ENCODE peak calls at places on chromosome 16, in nine cellular contexts. One of them, this sample, is unnamed. For H3K27me3, the result is how much of the 10 kb centered on the place peaks cover.

GRCh38 chr16:60740033-60740696 is 1296.1 kb downstream of the CDH8 start:
- DNase-seq in H9: no peak
- DNase-seq in Peyer's patch: no peak
- DNase-seq in AG04450: no peak
- DNase-seq in GM12878: no peak
- DNase-seq in endodermal cell: no peak
- DNase-seq in SJSA1: no peak
- DNase-seq in uterus: no peak
- DNase-seq in heart right ventricle: no peak
- DNase-seq in this sample: no peak

GRCh38 chr16:11299865-11300559 is 18.9 kb upstream of the PRM1 start:
- DNase-seq in H9: no peak
- DNase-seq in Peyer's patch: no peak
- DNase-seq in AG04450: no peak
- DNase-seq in GM12878: no peak
- DNase-seq in endodermal cell: no peak
- DNase-seq in SJSA1: no peak
- DNase-seq in uterus: no peak
- DNase-seq in heart right ventricle: no peak
- DNase-seq in this sample: no peak

GRCh38 chr16:11824362-11824761 is 27.0 kb downstream of the RSL1D1 start:
- DNase-seq in H9: no peak
- DNase-seq in Peyer's patch: peak
- DNase-seq in AG04450: no peak
- DNase-seq in GM12878: no peak
- DNase-seq in endodermal cell: no peak
- DNase-seq in SJSA1: no peak
- DNase-seq in uterus: no peak
- DNase-seq in heart right ventricle: peak
- DNase-seq in this sample: no peak

GRCh38 chr16:73290258-73290657 is 242.3 kb upstream of the ZFHX3 start:
- DNase-seq in H9: no peak
- DNase-seq in Peyer's patch: no peak
- DNase-seq in AG04450: no peak
- DNase-seq in GM12878: no peak
- DNase-seq in endodermal cell: no peak
- DNase-seq in SJSA1: no peak
- DNase-seq in uterus: no peak
- DNase-seq in heart right ventricle: no peak
- DNase-seq in this sample: no peak

GRCh38 chr16:81581107-81581506 is 136.5 kb downstream of the CMIP start:
- DNase-seq in H9: no peak
- DNase-seq in Peyer's patch: peak
- DNase-seq in AG04450: no peak
- DNase-seq in GM12878: no peak
- DNase-seq in endodermal cell: no peak
- DNase-seq in SJSA1: no peak
- DNase-seq in uterus: no peak
- DNase-seq in heart right ventricle: no peak
- DNase-seq in this sample: no peak

GRCh38 chr16:12182202-12182601 is 205.7 kb downstream of the SNX29 start:
- DNase-seq in H9: no peak
- DNase-seq in Peyer's patch: no peak
- DNase-seq in AG04450: no peak
- DNase-seq in GM12878: no peak
- DNase-seq in endodermal cell: no peak
- DNase-seq in SJSA1: no peak
- DNase-seq in uterus: no peak
- DNase-seq in heart right ventricle: no peak
- DNase-seq in this sample: no peak

GRCh38 chr16:68079616-68080344 is 5.4 kb upstream of the NFATC3 start:
- DNase-seq in H9: no peak
- DNase-seq in Peyer's patch: peak
- DNase-seq in AG04450: no peak
- DNase-seq in GM12878: no peak
- DNase-seq in endodermal cell: no peak
- DNase-seq in SJSA1: no peak
- DNase-seq in uterus: peak
- DNase-seq in heart right ventricle: peak
- DNase-seq in this sample: no peak

GRCh38 chr16:81817296-81817695 is 38.2 kb downstream of the PLCG2 start:
- DNase-seq in H9: no peak
- DNase-seq in Peyer's patch: peak
- DNase-seq in AG04450: no peak
- DNase-seq in GM12878: no peak
- DNase-seq in endodermal cell: no peak
- DNase-seq in SJSA1: no peak
- DNase-seq in uterus: no peak
- DNase-seq in heart right ventricle: no peak
- DNase-seq in this sample: no peak

GRCh38 chr16:11024333-11025053 is 80.1 kb downstream of the CLEC16A start:
- DNase-seq in H9: no peak
- DNase-seq in Peyer's patch: no peak
- DNase-seq in AG04450: no peak
- DNase-seq in GM12878: no peak
- DNase-seq in endodermal cell: no peak
- DNase-seq in SJSA1: no peak
- DNase-seq in uterus: peak
- DNase-seq in heart right ventricle: no peak
- DNase-seq in this sample: no peak

GRCh38 chr16:68823401-68823800 is 19.9 kb upstream of the TANGO6 start:
- DNase-seq in H9: peak
- DNase-seq in Peyer's patch: no peak
- DNase-seq in AG04450: peak
- DNase-seq in GM12878: no peak
- DNase-seq in endodermal cell: peak
- DNase-seq in SJSA1: peak
- DNase-seq in uterus: no peak
- DNase-seq in heart right ventricle: no peak
- DNase-seq in this sample: no peak

GRCh38 chr16:31262084-31262483 is 2.3 kb downstream of the ITGAM start:
- DNase-seq in H9: no peak
- DNase-seq in Peyer's patch: no peak
- DNase-seq in AG04450: no peak
- DNase-seq in GM12878: no peak
- DNase-seq in endodermal cell: no peak
- DNase-seq in SJSA1: no peak
- DNase-seq in uterus: no peak
- DNase-seq in heart right ventricle: no peak
- DNase-seq in this sample: no peak

GRCh38 chr16:69830534-69831211 is 68.5 kb downstream of the WWP2 start:
- DNase-seq in H9: no peak
- DNase-seq in Peyer's patch: no peak
- DNase-seq in AG04450: no peak
- DNase-seq in GM12878: no peak
- DNase-seq in endodermal cell: no peak
- DNase-seq in SJSA1: no peak
- DNase-seq in uterus: no peak
- DNase-seq in heart right ventricle: no peak
- DNase-seq in this sample: no peak

GRCh38 chr16:89643769-89644300 is 13.7 kb downstream of the CHMP1A start:
- DNase-seq in H9: no peak
- DNase-seq in Peyer's patch: no peak
- DNase-seq in AG04450: no peak
- DNase-seq in GM12878: no peak
- DNase-seq in endodermal cell: no peak
- DNase-seq in SJSA1: no peak
- DNase-seq in uterus: no peak
- DNase-seq in heart right ventricle: no peak
- DNase-seq in this sample: no peak

GRCh38 chr16:73056911-73057310 is 9.0 kb upstream of the ZFHX3 start:
- DNase-seq in H9: no peak
- DNase-seq in Peyer's patch: peak
- DNase-seq in AG04450: no peak
- DNase-seq in GM12878: no peak
- DNase-seq in endodermal cell: no peak
- DNase-seq in SJSA1: no peak
- DNase-seq in uterus: no peak
- DNase-seq in heart right ventricle: no peak
- DNase-seq in this sample: no peak

GRCh38 chr16:4373909-4374742 is 2.5 kb downstream of the VASN start:
- DNase-seq in H9: peak
- DNase-seq in Peyer's patch: peak
- DNase-seq in AG04450: peak
- DNase-seq in GM12878: no peak
- DNase-seq in endodermal cell: peak
- DNase-seq in SJSA1: peak
- DNase-seq in uterus: peak
- DNase-seq in heart right ventricle: peak
- DNase-seq in this sample: no peak

GRCh38 chr16:54208262-54208661 is 78.3 kb downstream of the IRX3 start:
- DNase-seq in H9: no peak
- DNase-seq in Peyer's patch: no peak
- DNase-seq in AG04450: no peak
- DNase-seq in GM12878: no peak
- DNase-seq in endodermal cell: peak
- DNase-seq in SJSA1: no peak
- DNase-seq in uterus: no peak
- DNase-seq in heart right ventricle: no peak
- DNase-seq in this sample: no peak

GRCh38 chr16:10231563-10231962 is 49.3 kb upstream of the GRIN2A start:
- DNase-seq in H9: no peak
- DNase-seq in Peyer's patch: no peak
- DNase-seq in AG04450: no peak
- DNase-seq in GM12878: no peak
- DNase-seq in endodermal cell: no peak
- DNase-seq in SJSA1: no peak
- DNase-seq in uterus: no peak
- DNase-seq in heart right ventricle: no peak
- DNase-seq in this sample: no peak

DNA sequence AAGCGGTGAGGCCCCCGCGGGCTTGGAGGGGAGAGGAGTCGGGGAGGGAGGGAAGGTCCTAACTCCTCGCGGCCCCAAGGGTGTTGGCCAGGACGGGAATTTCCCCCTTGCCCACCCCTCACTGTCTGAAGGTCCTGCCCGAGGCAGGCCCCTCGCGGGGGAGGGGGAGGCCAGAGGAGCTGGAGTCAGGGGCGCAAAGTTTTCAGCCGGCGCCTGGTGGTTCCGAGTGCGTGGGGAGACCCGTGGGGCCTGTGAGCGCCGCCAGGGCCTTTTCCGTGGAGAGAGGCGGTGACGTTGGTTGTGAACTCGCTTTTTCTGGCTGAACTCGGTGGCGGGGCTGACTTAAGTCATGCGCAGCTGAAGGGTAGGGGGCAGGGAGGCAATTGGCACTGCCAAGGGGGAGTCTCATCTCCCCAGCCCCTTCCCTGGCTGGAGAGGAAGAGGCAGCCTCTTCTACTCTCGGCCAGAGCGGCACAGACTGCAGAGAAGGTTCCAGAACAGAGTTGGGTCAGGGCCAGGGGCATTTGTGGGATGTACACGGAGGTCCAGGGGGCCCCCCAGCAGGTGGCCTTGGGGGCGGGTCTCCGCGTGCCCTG is 1.5 kb downstream of the CACNA1H start:
- DNase-seq in H9: no peak
- DNase-seq in Peyer's patch: no peak
- DNase-seq in AG04450: no peak
- DNase-seq in GM12878: no peak
- DNase-seq in endodermal cell: no peak
- DNase-seq in SJSA1: no peak
- DNase-seq in uterus: no peak
- DNase-seq in heart right ventricle: peak
- DNase-seq in this sample: no peak
- H3K27me3 ChIP-seq in H9: under half
- H3K27me3 ChIP-seq in Peyer's patch: under half
- H3K27me3 ChIP-seq in AG04450: under half
- H3K27me3 ChIP-seq in GM12878: under half
- H3K27me3 ChIP-seq in endodermal cell: under half
- H3K27me3 ChIP-seq in SJSA1: half or more
- H3K27me3 ChIP-seq in uterus: under half
- H3K27me3 ChIP-seq in heart right ventricle: under half
- H3K27me3 ChIP-seq in this sample: under half

GRCh38 chr16:74735554-74735953 is 34.9 kb upstream of the MLKL start:
- DNase-seq in H9: no peak
- DNase-seq in Peyer's patch: no peak
- DNase-seq in AG04450: no peak
- DNase-seq in GM12878: no peak
- DNase-seq in endodermal cell: no peak
- DNase-seq in SJSA1: no peak
- DNase-seq in uterus: no peak
- DNase-seq in heart right ventricle: no peak
- DNase-seq in this sample: no peak
- H3K27me3 ChIP-seq in H9: under half
- H3K27me3 ChIP-seq in Peyer's patch: under half
- H3K27me3 ChIP-seq in AG04450: under half
- H3K27me3 ChIP-seq in GM12878: under half
- H3K27me3 ChIP-seq in endodermal cell: under half
- H3K27me3 ChIP-seq in SJSA1: under half
- H3K27me3 ChIP-seq in uterus: under half
- H3K27me3 ChIP-seq in heart right ventricle: under half
- H3K27me3 ChIP-seq in this sample: under half

GRCh38 chr16:2955779-2956565 is 8.1 kb upstream of the KREMEN2 start:
- DNase-seq in H9: peak
- DNase-seq in Peyer's patch: no peak
- DNase-seq in AG04450: no peak
- DNase-seq in GM12878: no peak
- DNase-seq in endodermal cell: peak
- DNase-seq in SJSA1: no peak
- DNase-seq in uterus: no peak
- DNase-seq in heart right ventricle: no peak
- DNase-seq in this sample: peak
- H3K27me3 ChIP-seq in H9: under half
- H3K27me3 ChIP-seq in Peyer's patch: under half
- H3K27me3 ChIP-seq in AG04450: under half
- H3K27me3 ChIP-seq in GM12878: under half
- H3K27me3 ChIP-seq in endodermal cell: under half
- H3K27me3 ChIP-seq in SJSA1: half or more
- H3K27me3 ChIP-seq in uterus: under half
- H3K27me3 ChIP-seq in heart right ventricle: under half
- H3K27me3 ChIP-seq in this sample: under half

DNA sequence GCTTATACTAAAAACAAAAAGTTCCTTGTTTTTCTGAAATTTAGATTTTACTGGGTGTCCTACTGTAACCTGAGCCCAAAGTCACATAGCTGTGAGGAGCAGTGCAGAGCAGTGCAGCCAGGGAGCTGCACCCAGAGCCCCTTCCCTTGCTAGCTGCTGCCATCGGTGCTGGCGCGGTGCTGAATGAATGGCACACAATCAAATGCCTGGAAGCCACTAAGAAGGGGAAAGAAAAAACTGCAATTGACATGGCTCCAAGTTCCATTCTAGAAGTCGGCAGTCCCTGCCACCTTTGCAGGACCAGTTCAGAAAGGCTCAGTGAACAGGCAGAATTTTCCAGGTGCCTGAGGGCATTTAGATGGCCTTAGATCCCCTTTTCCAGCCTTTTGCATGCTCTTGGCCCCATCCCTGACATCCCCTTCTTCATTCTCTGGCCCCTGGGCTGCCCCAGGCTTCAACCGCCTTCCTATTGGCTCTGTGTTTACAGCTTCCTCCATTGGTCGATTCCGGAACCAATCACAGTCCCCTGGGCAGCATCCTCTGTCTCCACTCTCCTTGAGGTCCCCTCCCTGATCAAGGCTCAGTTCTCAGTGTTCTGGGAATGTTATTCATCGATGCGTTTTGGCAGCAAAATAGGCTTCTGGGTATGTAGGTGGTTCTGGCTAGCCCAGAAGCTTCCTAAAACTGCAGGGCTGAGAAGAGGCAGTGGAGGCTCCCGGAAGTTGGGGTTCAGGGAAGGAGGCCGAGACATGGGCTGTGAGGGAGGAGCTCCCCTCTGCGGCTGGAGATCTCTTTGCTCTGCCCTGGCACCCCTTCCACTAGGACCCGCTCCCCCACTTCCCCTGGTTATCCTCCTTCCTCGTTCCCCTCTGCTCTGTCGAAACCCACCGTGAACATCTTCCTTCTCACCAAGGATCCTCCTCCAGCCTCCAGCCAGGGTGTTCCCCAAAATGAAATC is 37.9 kb downstream of the ATP2C2 start:
- DNase-seq in H9: no peak
- DNase-seq in Peyer's patch: no peak
- DNase-seq in AG04450: no peak
- DNase-seq in GM12878: no peak
- DNase-seq in endodermal cell: peak
- DNase-seq in SJSA1: no peak
- DNase-seq in uterus: no peak
- DNase-seq in heart right ventricle: no peak
- DNase-seq in this sample: no peak
- H3K27me3 ChIP-seq in H9: under half
- H3K27me3 ChIP-seq in Peyer's patch: under half
- H3K27me3 ChIP-seq in AG04450: under half
- H3K27me3 ChIP-seq in GM12878: under half
- H3K27me3 ChIP-seq in endodermal cell: under half
- H3K27me3 ChIP-seq in SJSA1: half or more
- H3K27me3 ChIP-seq in uterus: under half
- H3K27me3 ChIP-seq in heart right ventricle: under half
- H3K27me3 ChIP-seq in this sample: under half